ENCODE peak calls at places on chromosomes 13 and 19, in eight cellular contexts. X is left ventricle myocardium superior; H is activated B cell treated with CpG ODN at 0.5 μM for 24 hours; E is left lung; W is A549; L is sciatic nerve; U is activated T-cell treated with anti-CD3 and anti-CD28 coated beads, Interleukin-2, amount 50 U/mL, for 72 hours; Z is Panc1. F is an unnamed sample.

GRCh38 chr13:40477623-40478608 is 188.5 kb downstream of the FOXO1 start:
- ATAC-seq in H (no peak), X (peak), E (peak), W (no peak), U (no peak), Z (no peak), L (peak), F (peak)

GRCh38 chr13:30654430-30654829 is 36.7 kb downstream of the USPL1 start:
- ATAC-seq in Z (no peak), W (no peak), H (no peak), X (no peak), E (no peak), U (peak), L (no peak), F (no peak)

GRCh38 chr19:17450264-17451075 is 2.0 kb upstream of the TMEM221 start:
- ATAC-seq in H (no peak), U (peak), X (no peak), W (no peak), E (no peak), L (no peak), Z (no peak), F (no peak)

GRCh38 chr13:48411281-48412099 is 1.4 kb downstream of the LPAR6 start:
- ATAC-seq in X (peak), U (peak), L (peak), H (no peak), W (peak), Z (peak), E (peak), F (no peak)

GRCh38 chr13:39311619-39312018 is 273.4 kb downstream of the NHLRC3 start:
- ATAC-seq in Z (no peak), L (peak), W (no peak), H (no peak), X (peak), E (no peak), U (no peak), F (no peak)

GRCh38 chr13:25292301-25292700 is 5.0 kb upstream of the MTMR6 start:
- ATAC-seq in L (peak), H (no peak), U (peak), X (peak), Z (no peak), W (peak), E (peak), F (peak)

GRCh38 chr19:29260477-29261317 is 47.7 kb upstream of the UQCRFS1 start:
- ATAC-seq in X (no peak), E (peak), W (peak), L (no peak), H (no peak), Z (peak), U (peak), F (no peak)

GRCh38 chr13:110250258-110250891 is 56.6 kb downstream of the COL4A1 start:
- ATAC-seq in Z (no peak), L (peak), X (peak), W (no peak), E (peak), U (no peak), H (no peak), F (peak)

GRCh38 chr13:46831588-46832194 is 34.7 kb upstream of the ESD start:
- ATAC-seq in L (no peak), W (peak), U (no peak), X (no peak), H (no peak), E (peak), Z (no peak), F (peak)

GRCh38 chr19:531753-532571 is at the start of gene CDC34:
- ATAC-seq in Z (peak), L (peak), H (peak), U (peak), E (peak), W (peak), X (peak), F (peak)

GRCh38 chr13:32135655-32136054 is 104.1 kb downstream of the FRY start:
- ATAC-seq in U (peak), E (no peak), W (no peak), L (no peak), X (no peak), Z (no peak), H (no peak), F (no peak)

GRCh38 chr13:51879133-51879532 is 17.4 kb downstream of the CCDC70 start:
- ATAC-seq in U (peak), W (no peak), E (no peak), H (no peak), L (no peak), Z (no peak), X (no peak), F (no peak)

GRCh38 chr19:28239270-28239669 is 973.7 kb downstream of the UQCRFS1 start:
- ATAC-seq in W (peak), L (no peak), U (no peak), H (no peak), X (no peak), E (no peak), Z (no peak), F (no peak)

GRCh38 chr13:23392925-23393645 is 40.4 kb downstream of the SACS start:
- ATAC-seq in L (no peak), E (no peak), U (no peak), H (no peak), X (peak), W (no peak), Z (no peak), F (no peak)

GRCh38 chr13:94236876-94237275 is 242.6 kb downstream of the DCT start:
- ATAC-seq in E (no peak), Z (no peak), W (no peak), X (no peak), L (no peak), H (no peak), U (peak), F (no peak)

GRCh38 chr13:50404769-50405168 is 389.5 kb downstream of the KCNRG start:
- ATAC-seq in L (no peak), U (no peak), X (peak), Z (no peak), W (no peak), H (no peak), E (no peak), F (no peak)

GRCh38 chr19:48988860-48989259 is 4.2 kb downstream of the GYS1 start:
- ATAC-seq in L (no peak), U (no peak), Z (no peak), X (no peak), H (no peak), E (no peak), W (no peak), F (no peak)

GRCh38 chr19:18433039-18433691 is 4.8 kb downstream of the ISYNA1 start:
- ATAC-seq in E (peak), H (peak), L (no peak), X (no peak), U (no peak), Z (peak), W (no peak), F (no peak)

GRCh38 chr19:40266111-40266510 is 19.0 kb downstream of the AKT2 start:
- ATAC-seq in Z (no peak), E (no peak), L (no peak), X (peak), W (no peak), U (no peak), H (no peak), F (no peak)

GRCh38 chr19:4547303-4548237 is 7.7 kb upstream of the LRG1 start:
- ATAC-seq in E (peak), L (no peak), W (peak), Z (peak), H (peak), X (peak), U (no peak), F (no peak)

F was measured in gastroesophageal sphincter.